ENCODE peak calls at places on chromosome 14, in four cellular contexts. B is A549, C is heart left ventricle, J is uterus. R is an unnamed sample.

GRCh38 chr14:24133730-24134129 is 2.3 kb upstream of the PSME1 start:
- DNase-seq in C (no peak), B (no peak), J (no peak), R (no peak)

GRCh38 chr14:52856139-52856538 is 64.7 kb upstream of the GNPNAT1 start:
- DNase-seq in C (no peak), J (no peak), B (no peak), R (no peak)

GRCh38 chr14:85536835-85537195 is 6.9 kb downstream of the FLRT2 start:
- DNase-seq in B (no peak), C (no peak), J (no peak), R (no peak)

GRCh38 chr14:91229005-91229382 is 15.5 kb downstream of the GPR68 start:
- DNase-seq in J (no peak), B (no peak), C (no peak), R (no peak)

GRCh38 chr14:65588426-65589140 is 176.1 kb downstream of the FUT8 start:
- DNase-seq in C (no peak), B (no peak), J (no peak), R (no peak)

GRCh38 chr14:23095196-23096108 is at the start of gene C14orf119:
- DNase-seq in B (peak), J (peak), C (peak), R (no peak)

GRCh38 chr14:56797003-56797568 is 13.2 kb downstream of the OTX2 start:
- DNase-seq in B (no peak), J (no peak), C (no peak), R (no peak)

GRCh38 chr14:67170706-67171105 is 18.5 kb upstream of the GARIN2 start:
- DNase-seq in C (no peak), J (no peak), B (no peak), R (no peak)

GRCh38 chr14:74954947-74955228 is 509 bp downstream of the PGF start:
- DNase-seq in J (no peak), C (no peak), B (no peak), R (no peak)

GRCh38 chr14:74954232-74954946 is 1.0 kb downstream of the PGF start:
- DNase-seq in C (no peak), J (no peak), B (no peak), R (peak)

GRCh38 chr14:74956000-74956279 is 543 bp upstream of the PGF start:
- DNase-seq in C (no peak), B (no peak), J (no peak), R (no peak)

GRCh38 chr14:74956280-74957072 is 1.1 kb upstream of the PGF start:
- DNase-seq in B (no peak), C (no peak), J (no peak), R (no peak)

DNA sequence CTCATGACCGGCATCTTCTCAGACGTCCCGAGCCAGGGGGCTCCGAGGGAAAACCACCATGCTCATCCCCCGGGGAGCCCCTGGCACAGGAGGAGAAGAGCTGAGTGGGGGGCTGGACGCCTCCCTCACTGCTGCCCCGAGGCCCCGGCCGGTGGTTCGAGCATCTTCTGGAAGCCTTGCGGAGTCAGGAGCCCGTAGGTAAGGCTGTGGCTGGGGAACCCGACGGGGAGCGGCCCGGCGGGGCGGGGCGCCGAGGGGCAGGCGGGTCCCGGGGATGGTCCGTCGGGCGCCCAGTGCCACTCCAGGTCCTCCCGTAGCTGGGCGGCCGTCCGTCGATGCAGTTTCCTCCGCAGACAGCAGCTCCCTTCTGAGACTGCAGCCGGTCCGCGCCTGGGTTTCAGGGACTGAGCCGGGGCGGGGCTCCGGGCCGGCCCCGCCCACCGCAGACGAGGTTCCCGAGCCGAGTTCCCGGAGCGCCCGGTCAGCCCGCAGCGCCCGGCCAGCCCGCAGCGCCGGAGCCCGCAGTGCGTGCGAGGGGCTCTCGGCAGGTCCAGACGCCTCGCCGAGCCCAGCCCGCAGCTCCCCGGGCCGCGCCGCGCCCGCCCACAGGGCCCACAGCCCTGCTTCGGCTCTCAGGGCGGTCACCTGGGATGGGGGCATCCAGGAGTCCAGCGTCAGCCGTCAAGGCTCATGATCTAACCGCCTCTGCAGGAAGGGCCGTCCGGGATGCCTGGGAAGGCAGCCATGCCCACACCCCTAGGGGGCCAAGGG is at the start of gene PGF:
- DNase-seq in J (peak), C (peak), B (peak), R (peak)
- TF ChIP-seq POLR2A in J (peak), C (peak), B (peak), R (no peak)

GRCh38 chr14:82963756-82964155 is 1430.1 kb upstream of the SEL1L start:
- DNase-seq in B (no peak), J (no peak), C (no peak), R (no peak)
- TF ChIP-seq POLR2A in B (no peak), J (no peak), C (no peak), R (no peak)

GRCh38 chr14:92680781-92681650 is 67.4 kb downstream of the LGMN start:
- DNase-seq in J (peak), C (peak), B (peak), R (peak)
- TF ChIP-seq POLR2A in J (no peak), C (no peak), B (no peak), R (no peak)

DNA sequence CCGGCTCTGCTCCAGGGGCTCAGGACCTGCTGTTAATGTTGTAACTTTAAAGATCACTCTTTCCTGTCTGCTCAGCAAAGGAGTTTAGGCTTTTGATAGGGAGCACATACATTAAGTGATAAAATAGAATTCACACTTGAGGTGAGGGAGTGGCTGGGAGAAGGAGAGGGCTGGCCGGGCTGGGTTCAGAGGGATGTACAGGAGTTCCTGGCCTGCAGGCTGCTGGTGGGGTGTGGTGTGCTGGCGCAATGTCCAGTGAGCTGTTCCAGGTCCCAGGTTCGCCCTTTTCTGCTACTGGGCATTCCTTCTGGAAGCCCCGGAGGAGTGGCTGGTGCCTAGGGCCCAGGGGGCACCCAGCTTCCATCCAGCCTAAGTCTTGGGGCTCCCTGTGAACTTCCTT is 17.8 kb downstream of the KIF26A start:
- DNase-seq in J (no peak), C (no peak), B (no peak), R (peak)
- TF ChIP-seq POLR2A in J (no peak), C (no peak), B (no peak), R (no peak)

DNA sequence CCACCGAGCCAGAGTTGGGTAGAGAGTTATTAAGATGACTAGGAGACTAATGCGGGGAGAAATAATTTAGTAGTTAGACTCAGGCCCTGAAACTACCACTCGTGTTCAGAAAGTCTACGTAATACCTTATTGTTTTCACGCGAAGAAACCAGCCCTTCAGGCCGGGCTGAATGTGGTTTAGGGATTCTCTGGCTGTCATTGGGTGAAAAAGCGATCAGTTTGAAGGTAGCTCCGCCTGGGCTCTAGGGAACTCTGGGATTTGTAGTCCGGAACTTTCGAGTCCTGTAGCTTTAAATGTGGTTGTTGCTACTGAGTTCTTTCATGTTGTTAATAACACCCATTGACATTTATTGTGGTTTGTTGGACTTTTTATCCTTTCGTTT is 549 bp upstream of the WDR89 start:
- DNase-seq in B (peak), C (peak), J (peak), R (peak)
- TF ChIP-seq POLR2A in B (no peak), C (no peak), J (no peak), R (no peak)

DNA sequence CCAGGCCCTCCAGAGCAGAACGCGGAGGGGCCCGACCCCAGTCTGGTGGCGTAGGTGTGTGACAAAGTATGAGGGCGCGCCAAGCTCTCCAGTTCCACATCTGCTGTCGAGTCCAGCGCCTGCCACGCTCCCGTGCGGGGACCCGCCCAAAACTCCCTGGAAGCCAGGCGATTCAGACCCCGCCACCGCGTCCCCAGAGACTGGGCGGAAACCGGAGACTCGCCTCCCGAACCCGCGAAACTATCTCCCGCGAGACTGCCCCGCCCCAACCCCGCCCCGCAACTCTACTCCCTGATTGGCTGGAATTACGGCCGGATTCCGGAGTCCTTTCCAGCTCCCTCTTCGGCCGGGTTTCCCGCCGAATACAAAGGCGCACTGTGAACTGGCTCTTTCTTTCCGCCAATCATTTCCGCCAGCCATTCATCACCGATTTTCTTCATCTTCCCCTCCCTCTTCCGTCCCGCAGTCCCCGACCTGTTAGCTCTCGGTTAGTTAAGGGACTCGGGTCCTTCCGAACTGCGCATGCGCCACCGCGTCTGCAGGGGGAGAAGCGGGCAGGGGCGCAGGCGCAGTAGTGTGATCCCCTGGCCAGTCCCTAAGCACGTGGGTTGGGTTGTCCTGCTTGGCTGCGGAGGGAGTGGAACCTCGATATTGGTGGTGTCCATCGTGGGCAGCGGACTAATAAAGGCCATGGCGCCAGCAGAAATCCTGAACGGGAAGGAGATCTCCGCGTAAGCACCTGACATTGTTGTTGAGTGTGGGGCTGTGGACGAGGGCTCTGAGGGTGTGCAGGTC is at the start of gene MTHFD1:
- DNase-seq in C (peak), J (peak), B (peak), R (peak)
- TF ChIP-seq POLR2A in C (peak), J (no peak), B (peak), R (peak)

GRCh38 chr14:96797188-96797942 is at the start of gene VRK1:
- DNase-seq in B (peak), J (peak), C (peak), R (peak)
- TF ChIP-seq POLR2A in B (peak), J (no peak), C (no peak), R (peak)

DNA sequence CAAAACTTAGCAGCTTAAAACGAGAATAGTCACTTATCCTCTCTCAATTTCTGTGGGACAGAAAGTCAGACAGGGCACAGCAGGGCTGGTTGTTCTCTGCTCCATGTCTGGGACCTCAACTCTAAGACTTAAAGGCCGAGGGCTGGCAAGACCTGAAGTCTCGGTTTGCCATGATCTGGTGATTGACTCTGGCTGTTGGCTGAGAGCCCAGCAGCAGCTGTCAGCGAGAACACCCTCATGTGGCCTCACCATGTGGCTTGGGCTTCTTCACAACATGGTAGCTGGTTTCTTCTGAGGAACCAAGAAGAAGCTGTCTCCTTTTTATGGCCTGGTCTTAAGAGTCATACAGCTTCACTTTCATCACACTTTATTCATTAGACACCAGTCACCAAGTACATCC is 1.7 kb upstream of the VASH1 start:
- DNase-seq in J (no peak), C (no peak), B (no peak), R (no peak)
- TF ChIP-seq POLR2A in J (no peak), C (no peak), B (no peak), R (no peak)

DNA sequence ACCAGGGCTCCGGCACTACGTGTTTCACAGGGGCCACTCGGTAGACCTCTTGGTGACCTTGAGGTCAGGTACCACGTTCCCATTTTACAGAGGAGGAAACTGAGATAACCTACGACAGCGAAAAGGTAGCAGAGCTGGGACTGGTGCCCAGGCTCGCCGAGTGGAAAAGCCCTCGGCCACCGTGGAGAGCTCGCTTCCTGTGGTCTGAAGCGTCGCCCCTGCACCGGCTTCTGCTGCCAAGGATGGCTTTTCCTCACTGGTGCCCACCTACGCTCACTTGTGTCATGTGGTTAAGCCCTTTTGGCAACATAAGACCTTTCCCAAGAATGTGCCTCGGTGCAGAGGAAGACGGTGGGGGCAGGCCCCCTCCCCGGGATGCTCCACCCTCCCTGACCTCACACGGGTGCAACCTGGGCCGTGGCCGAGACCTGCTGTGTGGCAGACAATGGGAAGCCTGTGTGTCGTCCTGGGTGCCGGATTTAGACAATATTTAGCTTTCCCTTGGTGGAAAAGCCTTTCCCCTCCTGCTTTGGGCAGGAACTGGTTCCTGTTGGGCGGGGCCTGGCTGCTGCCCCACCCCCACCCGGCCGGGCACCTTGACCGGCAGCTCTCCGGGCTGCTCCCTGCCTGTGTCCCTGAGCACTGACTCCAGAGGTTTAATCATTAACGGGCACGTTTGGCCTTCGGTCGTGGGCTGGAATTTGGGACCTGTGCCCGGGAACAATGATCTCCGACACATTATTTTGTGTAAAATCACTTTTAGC is 32.4 kb upstream of the PPP1R13B start:
- DNase-seq in B (peak), J (peak), C (peak), R (no peak)
- TF ChIP-seq POLR2A in B (no peak), J (no peak), C (no peak), R (no peak)

R was measured in erythroblast.